ENCODE peak calls at places on chromosomes 4 and X, in seven cellular contexts. N is epithelial cell of esophagus, L is upper lobe of left lung, Y is A549, B is HFF-Myc, K is tibial artery, V is GM12865. Z is an unnamed sample.

GRCh38 chr4:184298255-184298654 is 80.6 kb upstream of the ENPP6 start:
- DNase-seq in Y (no peak), B (no peak), N (no peak), K (no peak), V (no peak), L (no peak), Z (no peak)

GRCh38 chrX:101729986-101730385 is 70.3 kb upstream of the ARMCX2 start:
- DNase-seq in Y (no peak), V (no peak), B (no peak), K (no peak), N (peak; percentile 0), L (no peak), Z (no peak)

GRCh38 chr4:107520368-107520767 is 199.7 kb downstream of the PAPSS1 start:
- DNase-seq in Y (no peak), B (no peak), K (no peak), N (no peak), L (no peak), V (no peak), Z (no peak)

GRCh38 chr4:113604955-113605354 is 156.6 kb downstream of the CAMK2D start:
- DNase-seq in V (no peak), L (no peak), K (no peak), N (peak; percentile 32), B (no peak), Y (peak; percentile 1), Z (no peak)

GRCh38 chr4:78566834-78567501 is 15.4 kb downstream of the ANXA3 start:
- DNase-seq in L (no peak), N (no peak), B (no peak), V (peak; percentile 57), Y (no peak), K (no peak), Z (no peak)

GRCh38 chr4:8076023-8076422 is 82.6 kb downstream of the ABLIM2 start:
- DNase-seq in B (no peak), N (no peak), L (no peak), Y (no peak), K (no peak), V (no peak), Z (no peak)

GRCh38 chrX:43676960-43677582 is 21.0 kb downstream of the MAOA start:
- DNase-seq in V (no peak), N (no peak), Y (no peak), K (no peak), L (no peak), B (no peak), Z (no peak)

GRCh38 chrX:140712413-140713173 is 3.0 kb downstream of the LINC00632 start:
- DNase-seq in N (peak; percentile 13), Y (peak; percentile 1), L (peak; percentile 39), V (peak; percentile 33), K (peak; percentile 74), B (peak; percentile 2), Z (peak; percentile 58)

GRCh38 chrX:133005038-133005437 is 46.6 kb upstream of the HS6ST2 start:
- DNase-seq in L (no peak), Y (peak; percentile 3), N (peak; percentile 2), B (no peak), V (peak; percentile 0), K (no peak), Z (no peak)

GRCh38 chr4:182736207-182736606 is 181.0 kb downstream of the DCTD start:
- DNase-seq in K (no peak), Y (no peak), V (no peak), L (no peak), B (no peak), N (peak; percentile 92), Z (no peak)

GRCh38 chr4:7816771-7817170 is 122.9 kb downstream of the AFAP1 start:
- DNase-seq in N (peak; percentile 58), B (no peak), V (no peak), Y (no peak), K (no peak), L (no peak), Z (no peak)

GRCh38 chr4:71062436-71062835 is 69.0 kb downstream of the DCK start:
- DNase-seq in N (no peak), V (no peak), K (no peak), L (no peak), Y (no peak), B (no peak), Z (no peak)

GRCh38 chr4:38195911-38196310 is 235.7 kb downstream of the PTTG2 start:
- DNase-seq in N (no peak), K (no peak), L (no peak), B (no peak), V (no peak), Y (no peak), Z (no peak)

GRCh38 chrX:111095974-111096870 is at the start of gene PAK3:
- DNase-seq in V (no peak), L (peak; percentile 67), B (peak; percentile 3), Y (no peak), N (peak; percentile 58), K (peak; percentile 82), Z (no peak)

GRCh38 chr4:138051157-138051556 is 191.0 kb downstream of the SLC7A11 start:
- DNase-seq in N (peak; percentile 18), L (no peak), B (no peak), V (no peak), Y (no peak), K (no peak), Z (no peak)

GRCh38 chr4:168585168-168586091 is 88.6 kb downstream of the PALLD start:
- DNase-seq in L (no peak), N (peak; percentile 85), K (peak; percentile 89), B (no peak), V (peak; percentile 35), Y (peak; percentile 63), Z (no peak)

GRCh38 chr4:40990202-40990898 is 224.0 kb downstream of the APBB2 start:
- DNase-seq in L (no peak), N (peak; percentile 94), V (peak; percentile 75), K (no peak), Y (peak; percentile 55), B (peak; percentile 94), Z (no peak)

GRCh38 chr4:40395166-40395900 is 60.2 kb downstream of the CHRNA9 start:
- DNase-seq in L (no peak), V (no peak), Y (no peak), N (no peak), B (no peak), K (no peak), Z (no peak)

GRCh38 chr4:5524900-5525299 is 183.5 kb downstream of the EVC2 start:
- DNase-seq in L (no peak), N (no peak), B (peak; percentile 27), Y (no peak), K (no peak), V (no peak), Z (no peak)

GRCh38 chrX:125202486-125203378 is 116.9 kb upstream of the TEX13C start:
- DNase-seq in V (no peak), K (no peak), Y (no peak), B (no peak), N (no peak), L (peak; percentile 17), Z (no peak)

GRCh38 chr4:104395219-104395618 is 99.5 kb downstream of the CXXC4 start:
- DNase-seq in K (no peak), V (no peak), Y (no peak), B (no peak), N (peak; percentile 8), L (no peak), Z (no peak)

GRCh38 chr4:104393649-104394048 is 101.0 kb downstream of the CXXC4 start:
- DNase-seq in N (peak; percentile 39), K (no peak), V (no peak), B (no peak), Y (no peak), L (no peak), Z (peak; percentile 85)

DNA sequence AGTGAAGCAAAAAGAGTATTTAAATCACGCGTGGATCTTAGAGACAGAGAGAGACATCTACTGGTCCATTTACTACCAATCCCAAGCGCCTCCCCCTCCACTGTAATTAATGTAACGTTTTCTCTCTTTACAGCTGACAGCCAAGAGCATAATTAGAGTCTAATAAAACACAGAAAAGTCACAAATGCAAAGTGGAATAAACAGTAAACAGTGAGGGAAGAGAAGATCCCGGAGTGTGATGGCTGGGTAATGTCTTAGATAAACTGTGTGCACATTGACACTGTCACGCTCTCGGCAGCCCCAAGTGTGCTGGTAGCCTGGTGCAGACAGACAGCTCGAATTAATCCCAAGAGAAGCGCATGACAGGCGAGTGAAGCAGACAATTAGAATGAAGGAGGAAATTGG is 100.3 kb downstream of the CXXC4 start:
- DNase-seq in Y (no peak), B (no peak), K (no peak), V (no peak), N (no peak), L (no peak), Z (no peak)
- H3K4me3 ChIP-seq in Y (no peak overlapping the region), B (no peak overlapping the region), K (no peak overlapping the region), V (no peak overlapping the region), N (no peak overlapping the region), L (no peak overlapping the region), Z (peak overlapping the region; percentile 51)

DNA sequence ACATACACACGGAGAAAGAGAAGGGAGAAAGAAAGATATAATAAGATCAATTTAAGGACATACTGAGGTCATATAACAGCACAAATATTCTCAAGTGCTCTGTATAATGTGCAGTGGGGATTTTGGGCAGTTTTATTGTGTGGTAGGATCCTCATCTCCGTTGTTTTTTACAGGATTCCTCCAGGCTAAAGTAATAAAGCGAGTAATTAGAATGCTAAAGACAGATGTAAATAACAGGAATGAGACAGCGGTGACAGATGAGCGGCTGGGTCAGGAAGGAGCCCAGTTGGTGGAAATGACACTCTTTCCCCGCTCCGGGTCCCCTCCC is 15.9 kb downstream of the POU4F2 start:
- DNase-seq in N (no peak), L (no peak), V (no peak), K (no peak), B (no peak), Y (no peak), Z (no peak)
- H3K4me3 ChIP-seq in N (no peak overlapping the region), L (peak overlapping the region; percentile 31), V (no peak overlapping the region), K (peak overlapping the region; percentile 51), B (peak overlapping the region; percentile 12), Y (peak overlapping the region; percentile 46), Z (peak overlapping the region; percentile 72)

DNA sequence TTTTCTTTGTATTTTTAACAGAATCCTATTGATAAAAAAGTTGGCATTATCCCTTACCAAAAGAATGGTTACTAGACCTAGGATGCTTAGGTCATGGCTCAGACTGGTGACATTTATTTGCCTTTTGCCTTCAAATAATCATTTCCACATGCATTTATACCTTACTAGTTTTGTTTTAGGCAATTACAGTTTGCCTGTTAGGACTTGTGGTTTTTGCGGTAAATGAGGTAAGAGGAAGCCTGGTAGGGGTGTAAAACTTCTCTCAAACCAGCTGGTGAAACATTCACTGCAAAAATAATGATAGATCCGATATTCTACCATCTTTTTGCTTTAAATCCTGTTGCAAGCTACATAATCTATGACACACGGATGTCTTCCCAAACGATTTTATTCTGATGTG is 12.1 kb downstream of the LAMP2 start:
- DNase-seq in N (peak; percentile 69), K (no peak), Y (no peak), V (peak; percentile 12), L (no peak), B (peak; percentile 26), Z (no peak)
- H3K4me3 ChIP-seq in N (peak overlapping the region; percentile 21), K (no peak overlapping the region), Y (no peak overlapping the region), V (no peak overlapping the region), L (no peak overlapping the region), B (no peak overlapping the region), Z (peak overlapping the region; percentile 56)

DNA sequence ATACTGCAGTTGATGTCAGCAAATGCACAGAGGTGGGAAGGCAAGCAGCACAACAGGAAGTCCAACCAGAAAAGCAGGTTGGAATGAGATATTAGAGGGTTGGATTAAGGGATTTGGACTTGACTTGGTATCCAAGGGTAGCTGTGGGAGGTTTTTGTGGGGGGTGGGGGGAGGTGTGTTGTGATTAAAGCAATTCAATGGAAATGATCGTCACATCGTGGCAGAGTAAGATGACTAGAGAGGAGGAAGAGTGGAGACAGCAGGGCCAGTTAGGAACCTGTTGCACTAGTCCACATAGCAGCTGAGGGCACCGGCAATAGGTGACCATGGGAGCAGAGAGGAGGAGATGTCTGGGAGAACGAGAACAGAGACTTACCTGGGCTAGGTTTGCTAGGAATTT is 2.4 kb downstream of the SLC25A43 start:
- DNase-seq in L (no peak), B (no peak), Y (no peak), K (no peak), V (no peak), N (peak; percentile 48), Z (no peak)
- H3K4me3 ChIP-seq in L (no peak overlapping the region), B (no peak overlapping the region), Y (no peak overlapping the region), K (no peak overlapping the region), V (no peak overlapping the region), N (no peak overlapping the region), Z (no peak overlapping the region)